ENCODE peak calls at places on chromosomes 2 and 18, in six cellular contexts. One of them, this sample, is unnamed.

GRCh38 chr2:186575302-186575701 is 14.6 kb upstream of the ITGAV start:
- DNase-seq in spleen: no peak
- DNase-seq in CD8-positive, alpha-beta memory T cell: no peak
- DNase-seq in NCI-H1092 treated with DMSO at 0.1 percent for 48 hours: no peak
- DNase-seq in activated CD8-positive, alpha-beta memory T cell treated with anti-CD3 and anti-CD28 coated beads, Interleukin-2, amount 50 U/mL, for 48 hours: no peak
- DNase-seq in fibroblast of lung: peak; percentile 99
- DNase-seq in this sample: peak; percentile 86

GRCh38 chr2:204124140-204124750 is 187.7 kb downstream of the ICOS start:
- DNase-seq in fibroblast of lung: no peak
- DNase-seq in activated CD8-positive, alpha-beta memory T cell treated with anti-CD3 and anti-CD28 coated beads, Interleukin-2, amount 50 U/mL, for 48 hours: no peak
- DNase-seq in CD8-positive, alpha-beta memory T cell: no peak
- DNase-seq in NCI-H1092 treated with DMSO at 0.1 percent for 48 hours: no peak
- DNase-seq in spleen: no peak
- DNase-seq in this sample: no peak

GRCh38 chr2:205675861-205676516 is 6.3 kb upstream of the NRP2 start:
- DNase-seq in CD8-positive, alpha-beta memory T cell: no peak
- DNase-seq in NCI-H1092 treated with DMSO at 0.1 percent for 48 hours: peak; percentile 69
- DNase-seq in fibroblast of lung: peak; percentile 64
- DNase-seq in spleen: no peak
- DNase-seq in activated CD8-positive, alpha-beta memory T cell treated with anti-CD3 and anti-CD28 coated beads, Interleukin-2, amount 50 U/mL, for 48 hours: no peak
- DNase-seq in this sample: peak; percentile 70

GRCh38 chr2:188952901-188953300 is 21.3 kb upstream of the COL3A1 start:
- DNase-seq in activated CD8-positive, alpha-beta memory T cell treated with anti-CD3 and anti-CD28 coated beads, Interleukin-2, amount 50 U/mL, for 48 hours: no peak
- DNase-seq in spleen: no peak
- DNase-seq in NCI-H1092 treated with DMSO at 0.1 percent for 48 hours: no peak
- DNase-seq in fibroblast of lung: no peak
- DNase-seq in CD8-positive, alpha-beta memory T cell: no peak
- DNase-seq in this sample: no peak

GRCh38 chr2:112293636-112294401 is 18.4 kb downstream of the ZC3H6 start:
- DNase-seq in CD8-positive, alpha-beta memory T cell: no peak
- DNase-seq in spleen: no peak
- DNase-seq in NCI-H1092 treated with DMSO at 0.1 percent for 48 hours: no peak
- DNase-seq in activated CD8-positive, alpha-beta memory T cell treated with anti-CD3 and anti-CD28 coated beads, Interleukin-2, amount 50 U/mL, for 48 hours: no peak
- DNase-seq in fibroblast of lung: no peak
- DNase-seq in this sample: no peak

GRCh38 chr2:144946263-144946662 is 426.3 kb upstream of the ZEB2 start:
- DNase-seq in spleen: no peak
- DNase-seq in activated CD8-positive, alpha-beta memory T cell treated with anti-CD3 and anti-CD28 coated beads, Interleukin-2, amount 50 U/mL, for 48 hours: no peak
- DNase-seq in CD8-positive, alpha-beta memory T cell: no peak
- DNase-seq in NCI-H1092 treated with DMSO at 0.1 percent for 48 hours: no peak
- DNase-seq in fibroblast of lung: no peak
- DNase-seq in this sample: no peak

GRCh38 chr18:23384778-23385736 is 68.0 kb upstream of the RIOK3 start:
- DNase-seq in CD8-positive, alpha-beta memory T cell: no peak
- DNase-seq in NCI-H1092 treated with DMSO at 0.1 percent for 48 hours: no peak
- DNase-seq in activated CD8-positive, alpha-beta memory T cell treated with anti-CD3 and anti-CD28 coated beads, Interleukin-2, amount 50 U/mL, for 48 hours: no peak
- DNase-seq in spleen: no peak
- DNase-seq in fibroblast of lung: no peak
- DNase-seq in this sample: no peak

GRCh38 chr2:47656715-47657600 is 126.0 kb upstream of the MSH6 start:
- DNase-seq in spleen: no peak
- DNase-seq in NCI-H1092 treated with DMSO at 0.1 percent for 48 hours: no peak
- DNase-seq in CD8-positive, alpha-beta memory T cell: no peak
- DNase-seq in activated CD8-positive, alpha-beta memory T cell treated with anti-CD3 and anti-CD28 coated beads, Interleukin-2, amount 50 U/mL, for 48 hours: no peak
- DNase-seq in fibroblast of lung: peak; percentile 62
- DNase-seq in this sample: no peak

GRCh38 chr2:223835701-223836532 is 1.5 kb downstream of the AP1S3 start:
- DNase-seq in fibroblast of lung: peak; percentile 38
- DNase-seq in spleen: peak; percentile 86
- DNase-seq in activated CD8-positive, alpha-beta memory T cell treated with anti-CD3 and anti-CD28 coated beads, Interleukin-2, amount 50 U/mL, for 48 hours: no peak
- DNase-seq in CD8-positive, alpha-beta memory T cell: no peak
- DNase-seq in NCI-H1092 treated with DMSO at 0.1 percent for 48 hours: no peak
- DNase-seq in this sample: no peak

GRCh38 chr18:33588361-33588760 is 10.3 kb downstream of the ASXL3 start:
- DNase-seq in activated CD8-positive, alpha-beta memory T cell treated with anti-CD3 and anti-CD28 coated beads, Interleukin-2, amount 50 U/mL, for 48 hours: no peak
- DNase-seq in fibroblast of lung: no peak
- DNase-seq in CD8-positive, alpha-beta memory T cell: no peak
- DNase-seq in spleen: no peak
- DNase-seq in NCI-H1092 treated with DMSO at 0.1 percent for 48 hours: no peak
- DNase-seq in this sample: no peak

GRCh38 chr2:232854082-232854481 is 16.0 kb upstream of the SNORC start:
- DNase-seq in fibroblast of lung: peak; percentile 92
- DNase-seq in spleen: no peak
- DNase-seq in CD8-positive, alpha-beta memory T cell: no peak
- DNase-seq in NCI-H1092 treated with DMSO at 0.1 percent for 48 hours: no peak
- DNase-seq in activated CD8-positive, alpha-beta memory T cell treated with anti-CD3 and anti-CD28 coated beads, Interleukin-2, amount 50 U/mL, for 48 hours: no peak
- DNase-seq in this sample: no peak

GRCh38 chr2:159677654-159678053 is 34.7 kb upstream of the MARCHF7 start:
- DNase-seq in CD8-positive, alpha-beta memory T cell: no peak
- DNase-seq in spleen: no peak
- DNase-seq in NCI-H1092 treated with DMSO at 0.1 percent for 48 hours: no peak
- DNase-seq in fibroblast of lung: peak; percentile 22
- DNase-seq in activated CD8-positive, alpha-beta memory T cell treated with anti-CD3 and anti-CD28 coated beads, Interleukin-2, amount 50 U/mL, for 48 hours: no peak
- DNase-seq in this sample: peak; percentile 10

GRCh38 chr2:130824492-130825061 is 12.1 kb upstream of the ARHGEF4 start:
- DNase-seq in spleen: no peak
- DNase-seq in activated CD8-positive, alpha-beta memory T cell treated with anti-CD3 and anti-CD28 coated beads, Interleukin-2, amount 50 U/mL, for 48 hours: peak; percentile 74
- DNase-seq in NCI-H1092 treated with DMSO at 0.1 percent for 48 hours: peak; percentile 43
- DNase-seq in fibroblast of lung: peak; percentile 100
- DNase-seq in CD8-positive, alpha-beta memory T cell: peak; percentile 73
- DNase-seq in this sample: peak; percentile 95

GRCh38 chr2:6417050-6417449 is 448.7 kb downstream of the CMPK2 start:
- DNase-seq in CD8-positive, alpha-beta memory T cell: no peak
- DNase-seq in spleen: no peak
- DNase-seq in fibroblast of lung: no peak
- DNase-seq in NCI-H1092 treated with DMSO at 0.1 percent for 48 hours: no peak
- DNase-seq in activated CD8-positive, alpha-beta memory T cell treated with anti-CD3 and anti-CD28 coated beads, Interleukin-2, amount 50 U/mL, for 48 hours: no peak
- DNase-seq in this sample: no peak

GRCh38 chr2:71150082-71150816 is 19.8 kb downstream of the MPHOSPH10 start:
- DNase-seq in NCI-H1092 treated with DMSO at 0.1 percent for 48 hours: no peak
- DNase-seq in activated CD8-positive, alpha-beta memory T cell treated with anti-CD3 and anti-CD28 coated beads, Interleukin-2, amount 50 U/mL, for 48 hours: no peak
- DNase-seq in CD8-positive, alpha-beta memory T cell: no peak
- DNase-seq in fibroblast of lung: no peak
- DNase-seq in spleen: no peak
- DNase-seq in this sample: peak; percentile 27

GRCh38 chr18:7221424-7222155 is 9.3 kb upstream of the LRRC30 start:
- DNase-seq in NCI-H1092 treated with DMSO at 0.1 percent for 48 hours: peak; percentile 47
- DNase-seq in CD8-positive, alpha-beta memory T cell: no peak
- DNase-seq in activated CD8-positive, alpha-beta memory T cell treated with anti-CD3 and anti-CD28 coated beads, Interleukin-2, amount 50 U/mL, for 48 hours: no peak
- DNase-seq in spleen: no peak
- DNase-seq in fibroblast of lung: peak; percentile 62
- DNase-seq in this sample: peak; percentile 72

GRCh38 chr2:219916761-219917160 is 289.3 kb downstream of the SLC4A3 start:
- DNase-seq in activated CD8-positive, alpha-beta memory T cell treated with anti-CD3 and anti-CD28 coated beads, Interleukin-2, amount 50 U/mL, for 48 hours: no peak
- DNase-seq in fibroblast of lung: no peak
- DNase-seq in CD8-positive, alpha-beta memory T cell: no peak
- DNase-seq in spleen: no peak
- DNase-seq in NCI-H1092 treated with DMSO at 0.1 percent for 48 hours: no peak
- DNase-seq in this sample: no peak

GRCh38 chr2:237686659-237687136 is 59.3 kb downstream of the LRRFIP1 start:
- DNase-seq in NCI-H1092 treated with DMSO at 0.1 percent for 48 hours: no peak
- DNase-seq in fibroblast of lung: peak; percentile 53
- DNase-seq in CD8-positive, alpha-beta memory T cell: no peak
- DNase-seq in activated CD8-positive, alpha-beta memory T cell treated with anti-CD3 and anti-CD28 coated beads, Interleukin-2, amount 50 U/mL, for 48 hours: no peak
- DNase-seq in spleen: peak; percentile 81
- DNase-seq in this sample: peak; percentile 62

GRCh38 chr18:62863629-62864028 is 148.3 kb downstream of the PHLPP1 start:
- DNase-seq in CD8-positive, alpha-beta memory T cell: no peak
- DNase-seq in spleen: no peak
- DNase-seq in activated CD8-positive, alpha-beta memory T cell treated with anti-CD3 and anti-CD28 coated beads, Interleukin-2, amount 50 U/mL, for 48 hours: no peak
- DNase-seq in NCI-H1092 treated with DMSO at 0.1 percent for 48 hours: no peak
- DNase-seq in fibroblast of lung: peak; percentile 71
- DNase-seq in this sample: peak; percentile 82

GRCh38 chr2:1856922-1857321 is 112.6 kb upstream of the PXDN start:
- DNase-seq in NCI-H1092 treated with DMSO at 0.1 percent for 48 hours: no peak
- DNase-seq in activated CD8-positive, alpha-beta memory T cell treated with anti-CD3 and anti-CD28 coated beads, Interleukin-2, amount 50 U/mL, for 48 hours: no peak
- DNase-seq in spleen: no peak
- DNase-seq in CD8-positive, alpha-beta memory T cell: no peak
- DNase-seq in fibroblast of lung: peak; percentile 70
- DNase-seq in this sample: no peak

GRCh38 chr2:239670463-239671120 is 269.8 kb upstream of the HDAC4 start:
- DNase-seq in spleen: no peak
- DNase-seq in activated CD8-positive, alpha-beta memory T cell treated with anti-CD3 and anti-CD28 coated beads, Interleukin-2, amount 50 U/mL, for 48 hours: no peak
- DNase-seq in fibroblast of lung: no peak
- DNase-seq in NCI-H1092 treated with DMSO at 0.1 percent for 48 hours: no peak
- DNase-seq in CD8-positive, alpha-beta memory T cell: no peak
- DNase-seq in this sample: no peak

GRCh38 chr2:177983183-177983788 is 89.3 kb downstream of the PDE11A start:
- DNase-seq in activated CD8-positive, alpha-beta memory T cell treated with anti-CD3 and anti-CD28 coated beads, Interleukin-2, amount 50 U/mL, for 48 hours: no peak
- DNase-seq in CD8-positive, alpha-beta memory T cell: no peak
- DNase-seq in spleen: no peak
- DNase-seq in fibroblast of lung: peak; percentile 59
- DNase-seq in NCI-H1092 treated with DMSO at 0.1 percent for 48 hours: peak; percentile 24
- DNase-seq in this sample: peak; percentile 58

GRCh38 chr18:26040051-26040656 is 50.3 kb downstream of the SS18 start:
- DNase-seq in fibroblast of lung: no peak
- DNase-seq in spleen: no peak
- DNase-seq in CD8-positive, alpha-beta memory T cell: no peak
- DNase-seq in NCI-H1092 treated with DMSO at 0.1 percent for 48 hours: no peak
- DNase-seq in activated CD8-positive, alpha-beta memory T cell treated with anti-CD3 and anti-CD28 coated beads, Interleukin-2, amount 50 U/mL, for 48 hours: no peak
- DNase-seq in this sample: peak; percentile 64

GRCh38 chr2:37623971-37624897 is 47.2 kb downstream of the CDC42EP3 start:
- DNase-seq in CD8-positive, alpha-beta memory T cell: peak; percentile 37
- DNase-seq in activated CD8-positive, alpha-beta memory T cell treated with anti-CD3 and anti-CD28 coated beads, Interleukin-2, amount 50 U/mL, for 48 hours: no peak
- DNase-seq in spleen: no peak
- DNase-seq in fibroblast of lung: peak; percentile 86
- DNase-seq in NCI-H1092 treated with DMSO at 0.1 percent for 48 hours: no peak
- DNase-seq in this sample: no peak

GRCh38 chr18:55651236-55651635 is 63.2 kb upstream of the TCF4 start:
- DNase-seq in CD8-positive, alpha-beta memory T cell: no peak
- DNase-seq in spleen: no peak
- DNase-seq in NCI-H1092 treated with DMSO at 0.1 percent for 48 hours: no peak
- DNase-seq in activated CD8-positive, alpha-beta memory T cell treated with anti-CD3 and anti-CD28 coated beads, Interleukin-2, amount 50 U/mL, for 48 hours: no peak
- DNase-seq in fibroblast of lung: no peak
- DNase-seq in this sample: no peak

GRCh38 chr2:64222351-64222750 is 78.1 kb upstream of the PELI1 start:
- DNase-seq in activated CD8-positive, alpha-beta memory T cell treated with anti-CD3 and anti-CD28 coated beads, Interleukin-2, amount 50 U/mL, for 48 hours: no peak
- DNase-seq in NCI-H1092 treated with DMSO at 0.1 percent for 48 hours: no peak
- DNase-seq in CD8-positive, alpha-beta memory T cell: no peak
- DNase-seq in fibroblast of lung: peak; percentile 75
- DNase-seq in spleen: no peak
- DNase-seq in this sample: peak; percentile 55

GRCh38 chr2:234483568-234484251 is 13.2 kb downstream of the ARL4C start:
- DNase-seq in CD8-positive, alpha-beta memory T cell: peak; percentile 92
- DNase-seq in activated CD8-positive, alpha-beta memory T cell treated with anti-CD3 and anti-CD28 coated beads, Interleukin-2, amount 50 U/mL, for 48 hours: peak; percentile 83
- DNase-seq in NCI-H1092 treated with DMSO at 0.1 percent for 48 hours: no peak
- DNase-seq in fibroblast of lung: no peak
- DNase-seq in spleen: peak; percentile 85
- DNase-seq in this sample: peak; percentile 12

GRCh38 chr2:151860613-151861146 is 32.5 kb upstream of the ARL5A start:
- DNase-seq in activated CD8-positive, alpha-beta memory T cell treated with anti-CD3 and anti-CD28 coated beads, Interleukin-2, amount 50 U/mL, for 48 hours: no peak
- DNase-seq in CD8-positive, alpha-beta memory T cell: no peak
- DNase-seq in NCI-H1092 treated with DMSO at 0.1 percent for 48 hours: no peak
- DNase-seq in spleen: no peak
- DNase-seq in fibroblast of lung: peak; percentile 47
- DNase-seq in this sample: no peak

GRCh38 chr2:178796079-178796677 is 11.0 kb downstream of the TTN start:
- DNase-seq in fibroblast of lung: peak; percentile 41
- DNase-seq in CD8-positive, alpha-beta memory T cell: no peak
- DNase-seq in activated CD8-positive, alpha-beta memory T cell treated with anti-CD3 and anti-CD28 coated beads, Interleukin-2, amount 50 U/mL, for 48 hours: no peak
- DNase-seq in NCI-H1092 treated with DMSO at 0.1 percent for 48 hours: peak; percentile 18
- DNase-seq in spleen: no peak
- DNase-seq in this sample: peak; percentile 70

GRCh38 chr18:31497711-31498449 is at the start of gene DSG2:
- DNase-seq in NCI-H1092 treated with DMSO at 0.1 percent for 48 hours: no peak
- DNase-seq in activated CD8-positive, alpha-beta memory T cell treated with anti-CD3 and anti-CD28 coated beads, Interleukin-2, amount 50 U/mL, for 48 hours: peak; percentile 61
- DNase-seq in fibroblast of lung: peak; percentile 56
- DNase-seq in spleen: peak; percentile 75
- DNase-seq in CD8-positive, alpha-beta memory T cell: no peak
- DNase-seq in this sample: no peak

GRCh38 chr2:177771191-177771590 is 301.4 kb downstream of the PDE11A start:
- DNase-seq in NCI-H1092 treated with DMSO at 0.1 percent for 48 hours: no peak
- DNase-seq in CD8-positive, alpha-beta memory T cell: no peak
- DNase-seq in activated CD8-positive, alpha-beta memory T cell treated with anti-CD3 and anti-CD28 coated beads, Interleukin-2, amount 50 U/mL, for 48 hours: no peak
- DNase-seq in fibroblast of lung: peak; percentile 15
- DNase-seq in spleen: no peak
- DNase-seq in this sample: no peak

GRCh38 chr2:212672186-212672585 is 133.6 kb upstream of the ERBB4 start:
- DNase-seq in CD8-positive, alpha-beta memory T cell: no peak
- DNase-seq in spleen: no peak
- DNase-seq in NCI-H1092 treated with DMSO at 0.1 percent for 48 hours: no peak
- DNase-seq in activated CD8-positive, alpha-beta memory T cell treated with anti-CD3 and anti-CD28 coated beads, Interleukin-2, amount 50 U/mL, for 48 hours: no peak
- DNase-seq in fibroblast of lung: no peak
- DNase-seq in this sample: no peak

GRCh38 chr18:10892801-10893595 is 256.4 kb downstream of the PIEZO2 start:
- DNase-seq in CD8-positive, alpha-beta memory T cell: no peak
- DNase-seq in activated CD8-positive, alpha-beta memory T cell treated with anti-CD3 and anti-CD28 coated beads, Interleukin-2, amount 50 U/mL, for 48 hours: no peak
- DNase-seq in fibroblast of lung: no peak
- DNase-seq in spleen: no peak
- DNase-seq in NCI-H1092 treated with DMSO at 0.1 percent for 48 hours: no peak
- DNase-seq in this sample: peak; percentile 23

GRCh38 chr2:215652432-215652831 is 216.6 kb upstream of the FN1 start:
- DNase-seq in CD8-positive, alpha-beta memory T cell: no peak
- DNase-seq in fibroblast of lung: peak; percentile 95
- DNase-seq in spleen: no peak
- DNase-seq in activated CD8-positive, alpha-beta memory T cell treated with anti-CD3 and anti-CD28 coated beads, Interleukin-2, amount 50 U/mL, for 48 hours: no peak
- DNase-seq in NCI-H1092 treated with DMSO at 0.1 percent for 48 hours: no peak
- DNase-seq in this sample: no peak

GRCh38 chr2:68043719-68044498 is 18.9 kb downstream of the C1D start:
- DNase-seq in NCI-H1092 treated with DMSO at 0.1 percent for 48 hours: no peak
- DNase-seq in CD8-positive, alpha-beta memory T cell: no peak
- DNase-seq in spleen: no peak
- DNase-seq in activated CD8-positive, alpha-beta memory T cell treated with anti-CD3 and anti-CD28 coated beads, Interleukin-2, amount 50 U/mL, for 48 hours: no peak
- DNase-seq in fibroblast of lung: peak; percentile 87
- DNase-seq in this sample: no peak

GRCh38 chr2:88669371-88670214 is 21.9 kb upstream of the RPIA start:
- DNase-seq in fibroblast of lung: peak; percentile 40
- DNase-seq in CD8-positive, alpha-beta memory T cell: peak; percentile 9
- DNase-seq in NCI-H1092 treated with DMSO at 0.1 percent for 48 hours: peak; percentile 38
- DNase-seq in spleen: no peak
- DNase-seq in activated CD8-positive, alpha-beta memory T cell treated with anti-CD3 and anti-CD28 coated beads, Interleukin-2, amount 50 U/mL, for 48 hours: no peak
- DNase-seq in this sample: peak; percentile 58

GRCh38 chr2:55518846-55519167 is 711 bp upstream of the CFAP36 start:
- DNase-seq in activated CD8-positive, alpha-beta memory T cell treated with anti-CD3 and anti-CD28 coated beads, Interleukin-2, amount 50 U/mL, for 48 hours: no peak
- DNase-seq in spleen: no peak
- DNase-seq in CD8-positive, alpha-beta memory T cell: no peak
- DNase-seq in NCI-H1092 treated with DMSO at 0.1 percent for 48 hours: peak; percentile 41
- DNase-seq in fibroblast of lung: no peak
- DNase-seq in this sample: peak; percentile 1

This sample was measured in dermis microvascular lymphatic vessel endothelial cell.